ENCODE peak calls at places on chromosomes 12 and 14, in six cellular contexts. J, F, Z, Y, V and A are unnamed samples.

GRCh38 chr12:119835068-119835467 is 42.1 kb downstream of the CIT start:
- DNase-seq in J (peak), F (peak), Z (no peak), Y (no peak), V (no peak), A (no peak)

GRCh38 chr14:44962573-44963528 is 861 bp downstream of the TOGARAM1 start:
- DNase-seq in J (peak), F (peak), Z (peak), Y (no peak), V (peak), A (peak)

GRCh38 chr12:28497889-28498411 is 307.7 kb downstream of the CCDC91 start:
- DNase-seq in J (peak), F (peak), Z (no peak), Y (no peak), V (no peak), A (no peak)

GRCh38 chr12:113948151-113948914 is 17.8 kb downstream of the RBM19 start:
- DNase-seq in J (no peak), F (no peak), Z (no peak), Y (no peak), V (no peak), A (no peak)

GRCh38 chr14:96797943-96798349 is 764 bp downstream of the VRK1 start:
- DNase-seq in J (no peak), F (no peak), Z (no peak), Y (no peak), V (peak), A (no peak)

GRCh38 chr12:51832708-51833107 is 15.8 kb downstream of the FIGNL2 start:
- DNase-seq in J (no peak), F (no peak), Z (no peak), Y (no peak), V (no peak), A (no peak)

GRCh38 chr14:95463173-95463901 is 53.1 kb downstream of the SYNE3 start:
- DNase-seq in J (no peak), F (no peak), Z (no peak), Y (peak), V (peak), A (no peak)

GRCh38 chr14:64997108-64997794 is 10.6 kb downstream of the FNTB start:
- DNase-seq in J (no peak), F (peak), Z (no peak), Y (no peak), V (no peak), A (no peak)

GRCh38 chr12:91105807-91106206 is 5.5 kb downstream of the LUM start:
- DNase-seq in J (no peak), F (peak), Z (no peak), Y (no peak), V (no peak), A (no peak)

GRCh38 chr12:86600664-86601231 is 344.6 kb upstream of the MGAT4C start:
- DNase-seq in J (no peak), F (no peak), Z (peak), Y (no peak), V (no peak), A (no peak)

GRCh38 chr14:35158951-35159653 is 36.8 kb downstream of the PRORP start:
- DNase-seq in J (peak), F (no peak), Z (no peak), Y (no peak), V (no peak), A (no peak)